ENCODE peak calls at places on chromosomes 6 and 20, in four cellular contexts. I is psoas muscle, H is AG09309, Q is mucosa of descending colon. M is an unnamed sample.

GRCh38 chr20:33733654-33734576 is 2.1 kb downstream of the ZNF341 start:
- DNase-seq in I (no peak), H (no peak), Q (peak; percentile 73), M (no peak)

GRCh38 chr6:6546318-6547110 is 42.0 kb upstream of the LY86 start:
- DNase-seq in I (peak; percentile 41), H (no peak), Q (peak; percentile 56), M (no peak)

GRCh38 chr6:96811136-96811535 is 26.1 kb downstream of the GPR63 start:
- DNase-seq in I (no peak), H (no peak), Q (no peak), M (no peak)

GRCh38 chr20:32580970-32581838 is 3.9 kb downstream of the NOL4L start:
- DNase-seq in I (no peak), H (no peak), Q (peak; percentile 61), M (no peak)

GRCh38 chr6:6584310-6585002 is 4.1 kb upstream of the LY86 start:
- DNase-seq in I (no peak), H (no peak), Q (no peak), M (no peak)

GRCh38 chr6:52435345-52435744 is 15.2 kb downstream of the EFHC1 start:
- DNase-seq in I (no peak), H (no peak), Q (no peak), M (no peak)

GRCh38 chr20:21796059-21796458 is 90.6 kb downstream of the PAX1 start:
- DNase-seq in I (no peak), H (no peak), Q (no peak), M (no peak)

GRCh38 chr20:23627501-23627900 is 10.3 kb downstream of the CST3 start:
- DNase-seq in I (no peak), H (no peak), Q (no peak), M (no peak)

GRCh38 chr20:14235355-14235754 is 102.1 kb downstream of the FLRT3 start:
- DNase-seq in I (no peak), H (peak; percentile 4), Q (no peak), M (no peak)

GRCh38 chr6:152130441-152130840 is 323.0 kb downstream of the ESR1 start:
- DNase-seq in I (no peak), H (no peak), Q (no peak), M (no peak)

GRCh38 chr6:129683606-129684322 is 26.2 kb downstream of the ARHGAP18 start:
- DNase-seq in I (peak; percentile 74), H (peak; percentile 97), Q (peak; percentile 85), M (peak; percentile 89)

GRCh38 chr6:29563435-29563834 is 3.9 kb upstream of the UBD start:
- DNase-seq in I (no peak), H (no peak), Q (no peak), M (no peak)

GRCh38 chr6:93789532-93789931 is 370.2 kb upstream of the EPHA7 start:
- DNase-seq in I (no peak), H (no peak), Q (no peak), M (no peak)

GRCh38 chr20:48329676-48330644 is 497.8 kb downstream of the PREX1 start:
- DNase-seq in I (no peak), H (no peak), Q (no peak), M (no peak)
- TF ChIP-seq CTCF in I (no peak), H (peak; percentile 9), Q (no peak), M (peak; percentile 39)

DNA sequence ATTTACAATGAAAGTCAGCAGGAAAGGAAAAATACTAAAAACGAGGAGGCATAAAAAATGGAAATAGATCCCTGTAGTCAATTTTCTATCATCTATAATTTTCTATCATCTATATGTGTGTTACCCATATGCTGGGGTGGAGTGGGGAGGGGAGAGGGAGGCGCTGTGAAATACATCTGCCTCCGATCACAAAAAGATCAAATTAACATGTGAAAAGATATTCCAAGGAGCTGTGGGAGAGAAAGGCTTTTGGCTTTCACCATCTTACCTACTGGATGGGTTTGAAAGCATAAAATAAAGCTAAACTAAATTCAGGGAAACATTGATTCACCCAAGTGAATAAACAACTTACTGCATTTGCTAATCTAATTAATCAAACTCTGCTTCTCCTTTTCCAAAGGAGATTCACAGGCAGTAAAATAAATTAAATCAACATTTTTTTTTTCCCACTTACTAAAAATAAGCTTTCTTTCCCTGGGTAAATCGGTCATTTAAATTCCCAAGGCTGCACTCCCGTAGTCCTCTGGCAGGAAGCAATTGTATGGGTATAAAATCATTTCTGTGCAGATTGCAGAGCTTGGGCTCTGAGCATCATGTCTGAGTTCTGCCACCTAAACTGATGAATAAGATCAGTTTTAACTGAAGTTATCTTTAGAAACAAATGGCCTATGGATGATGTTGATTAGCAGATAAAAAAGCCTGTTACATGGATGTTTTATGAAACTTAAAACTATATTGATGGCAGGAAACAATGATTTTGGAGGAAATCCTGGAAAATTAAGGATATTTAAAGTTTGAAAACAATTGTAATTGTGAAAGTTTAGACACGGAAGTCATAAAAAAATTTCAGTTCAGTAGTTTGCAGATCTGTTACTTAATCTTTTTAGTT is 147.9 kb downstream of the SOX4 start:
- DNase-seq in I (no peak), H (no peak), Q (no peak), M (no peak)
- H3K4me3 ChIP-seq in I (no peak overlapping the region), H (no peak overlapping the region), Q (no peak overlapping the region), M (no peak overlapping the region)

GRCh38 chr6:73823046-73823735 is 127.2 kb downstream of the CD109 start:
- DNase-seq in I (no peak), H (no peak), Q (no peak), M (no peak)

GRCh38 chr6:73823832-73824231 is 127.8 kb downstream of the CD109 start:
- DNase-seq in I (no peak), H (no peak), Q (no peak), M (no peak)
- TF ChIP-seq CTCF in I (no peak), H (no peak), Q (no peak), M (no peak)

GRCh38 chr6:16136086-16136485 is 7.2 kb downstream of the MYLIP start:
- DNase-seq in I (no peak), H (no peak), Q (no peak), M (no peak)
- H3K4me3 ChIP-seq in I (peak overlapping the region; percentile 49), H (no peak overlapping the region), Q (no peak overlapping the region), M (no peak overlapping the region)

GRCh38 chr6:169249057-169249456 is 4.6 kb downstream of the THBS2 start:
- DNase-seq in I (no peak), H (no peak), Q (peak; percentile 37), M (no peak)
- TF ChIP-seq CTCF in I (no peak), H (no peak), Q (no peak), M (no peak)

DNA sequence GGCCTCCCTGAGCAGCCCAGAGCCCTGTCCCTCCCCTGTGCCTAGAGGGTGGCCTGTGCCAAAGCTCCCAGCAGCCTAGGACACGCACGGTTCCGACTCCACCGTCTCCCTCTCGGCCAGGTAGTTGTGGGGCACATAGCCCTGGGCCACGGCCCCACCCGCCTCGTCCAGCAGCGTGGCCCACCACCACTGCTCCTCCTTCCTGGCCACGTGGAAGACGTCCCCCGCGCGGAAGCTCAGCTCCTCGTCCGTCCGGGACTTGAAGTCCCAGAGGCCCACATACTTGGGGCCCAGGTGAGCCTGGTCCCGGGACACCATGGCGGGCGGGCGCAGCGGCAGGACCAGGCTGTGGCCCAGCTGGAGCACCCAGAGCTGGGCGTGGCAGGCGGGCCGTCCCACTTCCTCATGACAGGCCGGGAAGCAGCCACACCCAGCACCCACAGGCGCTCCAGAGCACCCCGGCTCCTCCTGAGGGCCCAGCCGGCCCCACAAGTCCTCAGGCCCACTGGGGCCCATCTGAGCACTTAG is at the start of gene PTK6:
- DNase-seq in I (peak; percentile 50), H (no peak), Q (peak; percentile 92), M (no peak)
- H3K4me3 ChIP-seq in I (peak within 1 kb of the TSS; percentile 34), H (peak within 1 kb of the TSS; percentile 26), Q (peak within 1 kb of the TSS; percentile 42), M (peak within 1 kb of the TSS; percentile 57)

GRCh38 chr20:56841346-56841908 is 212.3 kb downstream of the TFAP2C start:
- DNase-seq in I (no peak), H (no peak), Q (no peak), M (no peak)

GRCh38 chr20:56842086-56842485 is 213.0 kb downstream of the TFAP2C start:
- DNase-seq in I (no peak), H (no peak), Q (no peak), M (no peak)

GRCh38 chr20:56843386-56843785 is 214.3 kb downstream of the TFAP2C start:
- DNase-seq in I (no peak), H (no peak), Q (no peak), M (no peak)

GRCh38 chr20:56845546-56846081 is 216.5 kb downstream of the TFAP2C start:
- DNase-seq in I (no peak), H (no peak), Q (no peak), M (no peak)

GRCh38 chr20:56843817-56844216 is 214.7 kb downstream of the TFAP2C start:
- DNase-seq in I (no peak), H (no peak), Q (no peak), M (no peak)
- TF ChIP-seq CTCF in I (no peak), H (peak; percentile 10), Q (no peak), M (no peak)

DNA sequence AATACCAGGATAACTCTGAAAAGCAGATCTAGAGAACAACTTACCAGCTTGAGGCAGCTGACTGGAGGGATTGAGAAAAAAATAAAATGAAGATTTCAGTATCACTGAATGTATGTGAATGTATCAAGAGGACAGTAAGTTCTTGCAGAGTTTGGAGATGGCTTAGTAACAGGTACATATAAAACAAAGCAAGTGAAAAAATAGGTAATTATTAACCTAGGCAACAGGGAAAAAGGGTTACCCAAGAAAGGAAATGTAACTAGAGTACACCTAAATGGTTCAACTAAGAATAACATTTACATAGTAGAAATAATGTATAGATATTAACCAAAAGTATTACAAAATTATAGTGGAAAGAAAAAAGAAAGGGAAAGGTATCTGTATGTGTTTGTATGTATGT is 67.3 kb downstream of the NRSN1 start:
- DNase-seq in I (no peak), H (no peak), Q (no peak), M (no peak)
- H3K4me3 ChIP-seq in I (no peak overlapping the region), H (no peak overlapping the region), Q (no peak overlapping the region), M (no peak overlapping the region)

DNA sequence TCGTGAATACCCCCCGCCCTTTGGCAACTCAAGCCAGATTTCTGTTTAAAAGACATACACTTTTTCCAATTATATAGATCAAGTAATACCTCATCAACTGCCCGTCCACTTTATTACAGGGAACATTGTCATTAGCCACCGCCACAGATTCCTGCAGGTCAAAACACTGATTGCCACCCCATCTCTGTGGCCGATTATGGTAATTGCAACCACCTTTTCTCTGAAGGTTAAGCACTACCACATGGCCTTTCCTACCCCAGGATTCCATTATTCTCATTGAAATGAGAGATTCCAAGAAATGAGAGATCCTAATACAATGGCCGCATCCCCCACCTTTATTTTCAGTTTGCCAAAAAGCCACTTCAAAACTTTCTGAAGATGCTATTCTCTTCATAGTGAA is 478.8 kb upstream of the HSF2 start:
- DNase-seq in I (no peak), H (no peak), Q (no peak), M (no peak)
- TF ChIP-seq CTCF in I (no peak), H (no peak), Q (no peak), M (no peak)